ENCODE peak calls at places on chromosomes 6 and 20, in six cellular contexts. V is NB4, Z is NCI-H774, K is kidney glomerular epithelial cell, F is D721Med, Y is AG08395. H is an unnamed sample.
A peak's percentile ranks its signal among the peaks of the same experiment; 100 is the strongest.

GRCh38 chr20:11438412-11438811 is 479.3 kb upstream of the BTBD3 start:
- DNase-seq in F (no peak), K (no peak), V (no peak), Y (no peak), Z (no peak), H (no peak)

GRCh38 chr6:99604161-99605073 is 2.2 kb upstream of the PRDM13 start:
- DNase-seq in F (no peak), Z (no peak), K (no peak), V (no peak), Y (no peak), H (peak; percentile 4)

GRCh38 chr6:14165091-14165490 is 47.5 kb downstream of the CD83 start:
- DNase-seq in Y (peak; percentile 94), Z (no peak), V (no peak), F (no peak), K (peak; percentile 83), H (no peak)

GRCh38 chr6:157184202-157185015 is 138.9 kb downstream of the TMEM242 start:
- DNase-seq in F (peak; percentile 48), V (peak; percentile 42), Y (peak; percentile 87), K (peak; percentile 62), Z (peak; percentile 16), H (peak; percentile 64)

GRCh38 chr6:112245511-112246203 is 8.7 kb downstream of the LAMA4 start:
- DNase-seq in K (no peak), Y (peak; percentile 62), V (no peak), F (no peak), Z (no peak), H (no peak)

GRCh38 chr6:83370607-83371006 is 60.2 kb downstream of the ME1 start:
- DNase-seq in V (no peak), K (no peak), Y (no peak), Z (no peak), F (no peak), H (no peak)

GRCh38 chr20:58659841-58660240 is 8.8 kb downstream of the STX16 start:
- DNase-seq in K (no peak), F (no peak), V (no peak), Z (no peak), Y (no peak), H (no peak)

GRCh38 chr6:54204921-54205511 is 93.8 kb downstream of the MLIP start:
- DNase-seq in Z (no peak), K (no peak), V (no peak), Y (no peak), F (no peak), H (peak; percentile 20)

GRCh38 chr6:7262746-7263335 is 50.2 kb downstream of the SSR1 start:
- DNase-seq in Z (no peak), K (no peak), Y (no peak), V (no peak), F (no peak), H (no peak)

GRCh38 chr6:34837500-34837899 is 45.6 kb downstream of the BLTP3A start:
- DNase-seq in V (no peak), Z (no peak), K (no peak), Y (no peak), F (no peak), H (no peak)

GRCh38 chr6:13766201-13766634 is 48.1 kb downstream of the MCUR1 start:
- DNase-seq in Z (no peak), F (no peak), K (peak; percentile 31), Y (peak; percentile 83), V (peak; percentile 28), H (no peak)

GRCh38 chr6:453152-453551 is 61.6 kb downstream of the IRF4 start:
- DNase-seq in Y (peak; percentile 45), F (no peak), V (no peak), K (no peak), Z (no peak), H (peak; percentile 16)

GRCh38 chr20:32215147-32215546 is 7.5 kb downstream of the POFUT1 start:
- DNase-seq in V (no peak), F (no peak), Z (no peak), K (no peak), Y (no peak), H (no peak)

GRCh38 chr20:53677447-53678314 is 84.0 kb upstream of the ZNF217 start:
- DNase-seq in Z (no peak), V (peak; percentile 97), Y (no peak), F (no peak), K (no peak), H (no peak)

H was measured in SHP77.